ENCODE peak calls at places on chromosomes 4 and X, in ten cellular contexts. C, G, R, L, I, S, N, F, K and T are unnamed samples. For H3K27me3, the result is how much of the 10 kb centered on the place peaks cover.

GRCh38 chr4:9800878-9801277 is 19.4 kb downstream of the DRD5 start:
- DNase-seq in C (no peak), G (no peak), R (no peak), L (no peak), I (no peak), S (no peak), N (no peak), F (no peak), K (no peak), T (no peak)

GRCh38 chr4:105594094-105595010 is 41.9 kb downstream of the ARHGEF38 start:
- DNase-seq in C (no peak), G (no peak), R (no peak), L (peak), I (no peak), S (no peak), N (no peak), F (no peak), K (no peak), T (no peak)

GRCh38 chrX:148567229-148567628 is 66.8 kb downstream of the AFF2 start:
- DNase-seq in C (no peak), G (no peak), R (no peak), L (no peak), I (no peak), S (peak), N (no peak), F (peak), K (no peak), T (no peak)

GRCh38 chr4:77433102-77433733 is 172.4 kb upstream of the CXCL13 start:
- DNase-seq in C (no peak), G (no peak), R (no peak), L (peak), I (peak), S (peak), N (no peak), F (peak), K (no peak), T (peak)

GRCh38 chr4:154908168-154908567 is 127.1 kb downstream of the RBM46 start:
- DNase-seq in C (no peak), G (no peak), R (no peak), L (peak), I (no peak), S (no peak), N (no peak), F (peak), K (no peak), T (peak)

GRCh38 chr4:25441519-25442117 is 64.6 kb downstream of the ANAPC4 start:
- DNase-seq in C (no peak), G (peak), R (no peak), L (peak), I (peak), S (peak), N (no peak), F (peak), K (no peak), T (peak)

GRCh38 chr4:176448761-176449160 is 129.0 kb downstream of the SPCS3 start:
- DNase-seq in C (no peak), G (no peak), R (no peak), L (no peak), I (no peak), S (no peak), N (no peak), F (no peak), K (no peak), T (no peak)

GRCh38 chr4:95511477-95511876 is 37.3 kb downstream of the UNC5C start:
- DNase-seq in C (no peak), G (no peak), R (no peak), L (no peak), I (no peak), S (no peak), N (no peak), F (no peak), K (no peak), T (no peak)

GRCh38 chrX:331145-331771 is 12.7 kb upstream of the GTPBP6 start:
- DNase-seq in C (peak), G (peak), R (peak), L (no peak), I (no peak), S (peak), N (no peak), F (peak), K (no peak), T (peak)

GRCh38 chr4:81592698-81593097 is 121.0 kb upstream of the RASGEF1B start:
- DNase-seq in C (no peak), G (no peak), R (no peak), L (no peak), I (no peak), S (no peak), N (no peak), F (no peak), K (no peak), T (no peak)

GRCh38 chr4:92387459-92388069 is 83.8 kb downstream of the GRID2 start:
- DNase-seq in C (no peak), G (no peak), R (no peak), L (peak), I (peak), S (peak), N (no peak), F (peak), K (no peak), T (peak)

GRCh38 chr4:81512371-81512770 is 40.7 kb upstream of the RASGEF1B start:
- DNase-seq in C (no peak), G (no peak), R (no peak), L (no peak), I (no peak), S (no peak), N (no peak), F (no peak), K (no peak), T (no peak)

GRCh38 chr4:73944061-73944875 is 37.6 kb downstream of the PF4 start:
- DNase-seq in C (no peak), G (no peak), R (no peak), L (peak), I (peak), S (no peak), N (no peak), F (peak), K (no peak), T (peak)

GRCh38 chr4:47716017-47716416 is 121.8 kb downstream of the CORIN start:
- DNase-seq in C (no peak), G (no peak), R (no peak), L (peak), I (no peak), S (no peak), N (no peak), F (no peak), K (no peak), T (no peak)

GRCh38 chr4:88697113-88697512 is 516 bp downstream of the NAP1L5 start:
- DNase-seq in C (peak), G (peak), R (no peak), L (no peak), I (no peak), S (peak), N (no peak), F (peak), K (no peak), T (peak)

GRCh38 chrX:48956728-48957414 is 536 bp downstream of the OTUD5 start:
- DNase-seq in C (no peak), G (peak), R (peak), L (no peak), I (peak), S (no peak), N (no peak), F (peak), K (no peak), T (peak)

GRCh38 chr4:186294160-186294559 is 28.2 kb downstream of the F11 start:
- DNase-seq in C (no peak), G (no peak), R (no peak), L (no peak), I (no peak), S (no peak), N (no peak), F (no peak), K (no peak), T (no peak)

GRCh38 chrX:27336466-27337091 is 126.6 kb downstream of the PPP4R3C start:
- DNase-seq in C (no peak), G (no peak), R (no peak), L (peak), I (no peak), S (no peak), N (no peak), F (peak), K (no peak), T (peak)

GRCh38 chr4:115824630-115825029 is 711.2 kb upstream of the NDST4 start:
- DNase-seq in C (no peak), G (no peak), R (no peak), L (no peak), I (no peak), S (no peak), N (no peak), F (no peak), K (no peak), T (no peak)

GRCh38 chr4:69749771-69750170 is 10.6 kb downstream of the SULT1B1 start:
- DNase-seq in C (no peak), G (no peak), R (no peak), L (peak), I (no peak), S (no peak), N (no peak), F (peak), K (no peak), T (peak)

GRCh38 chrX:132406106-132406505 is 82.7 kb downstream of the MBNL3 start:
- DNase-seq in C (no peak), G (no peak), R (no peak), L (no peak), I (no peak), S (no peak), N (no peak), F (no peak), K (no peak), T (no peak)

GRCh38 chr4:151417164-151417571 is 8.2 kb downstream of the FHIP1A start:
- DNase-seq in C (no peak), G (no peak), R (no peak), L (peak), I (no peak), S (no peak), N (no peak), F (no peak), K (no peak), T (no peak)

GRCh38 chrX:318068-318738 is 393 bp downstream of the GTPBP6 start:
- DNase-seq in C (peak), G (peak), R (peak), L (peak), I (peak), S (peak), N (peak), F (peak), K (peak), T (peak)

GRCh38 chrX:13102636-13103035 is 58.2 kb upstream of the FAM9C start:
- DNase-seq in C (no peak), G (no peak), R (no peak), L (no peak), I (no peak), S (peak), N (no peak), F (no peak), K (no peak), T (peak)

GRCh38 chrX:38880460-38880859 is 79.2 kb downstream of the MID1IP1 start:
- DNase-seq in C (no peak), G (no peak), R (no peak), L (peak), I (no peak), S (no peak), N (no peak), F (peak), K (no peak), T (no peak)

GRCh38 chrX:112769034-112769433 is 71.6 kb downstream of the AMOT start:
- DNase-seq in C (no peak), G (no peak), R (no peak), L (no peak), I (no peak), S (no peak), N (no peak), F (peak), K (no peak), T (no peak)

GRCh38 chr4:67581913-67582312 is 23.4 kb downstream of the STAP1 start:
- DNase-seq in C (no peak), G (no peak), R (no peak), L (no peak), I (no peak), S (no peak), N (no peak), F (no peak), K (no peak), T (no peak)

GRCh38 chrX:64975491-64975890 is 759 bp downstream of the ZC4H2 start:
- DNase-seq in C (peak), G (peak), R (peak), L (peak), I (peak), S (peak), N (no peak), F (peak), K (peak), T (peak)

GRCh38 chr4:2587215-2587823 is 50.9 kb downstream of the FAM193A start:
- DNase-seq in C (no peak), G (no peak), R (no peak), L (no peak), I (no peak), S (no peak), N (peak), F (peak), K (no peak), T (no peak)

GRCh38 chrX:45760187-45760742 is 559.6 kb upstream of the DIPK2B start:
- DNase-seq in C (no peak), G (no peak), R (no peak), L (no peak), I (no peak), S (no peak), N (no peak), F (no peak), K (no peak), T (no peak)

GRCh38 chr4:148893095-148893494 is 450.9 kb upstream of the NR3C2 start:
- DNase-seq in C (no peak), G (no peak), R (no peak), L (no peak), I (no peak), S (no peak), N (no peak), F (no peak), K (no peak), T (no peak)

GRCh38 chrX:120753413-120754251 is 122.0 kb downstream of the CT47B1 start:
- DNase-seq in C (no peak), G (no peak), R (no peak), L (no peak), I (no peak), S (no peak), N (no peak), F (no peak), K (no peak), T (no peak)

DNA sequence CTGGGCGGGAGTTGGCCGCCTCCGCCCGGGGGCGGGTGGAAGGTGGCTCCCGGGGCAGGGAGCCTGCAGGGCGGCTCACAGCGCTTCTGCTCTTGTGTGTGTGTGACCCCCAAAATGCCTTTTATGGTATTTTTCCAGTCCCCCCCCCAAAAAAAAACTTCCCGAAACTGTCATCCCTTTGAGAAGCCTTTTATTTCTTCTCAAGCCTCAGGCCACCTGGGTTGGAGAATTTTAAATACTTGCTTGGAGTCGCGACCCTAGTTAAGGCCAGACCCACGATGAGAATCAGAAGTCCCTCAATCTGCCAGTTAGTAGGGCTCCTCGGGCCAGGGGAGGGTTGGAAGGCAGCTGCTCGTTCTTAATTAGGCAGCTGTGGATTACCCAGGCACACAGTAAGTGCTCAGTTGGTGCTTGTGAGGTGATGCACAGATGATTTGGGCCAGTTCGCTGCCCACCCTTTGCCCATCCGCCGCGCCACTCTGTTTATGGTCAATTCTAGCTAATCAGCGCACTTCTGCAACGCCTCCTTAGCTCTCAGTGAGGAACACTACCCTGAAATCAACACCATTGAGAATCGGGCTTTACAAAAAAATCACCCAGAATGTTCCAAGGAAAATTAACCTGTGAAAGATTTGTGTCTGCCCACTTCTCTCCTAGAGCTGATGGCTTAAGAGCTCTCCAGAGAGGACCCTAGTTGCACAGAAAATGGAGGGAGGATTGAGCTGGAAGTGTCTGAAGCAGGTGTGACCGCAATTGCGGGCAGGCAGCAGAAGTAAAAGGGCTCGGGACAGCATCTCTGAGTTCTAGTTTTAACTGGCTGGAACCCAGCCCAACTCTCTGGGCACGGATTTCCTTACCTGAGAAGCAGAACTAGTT is 648 bp upstream of the SCD5 start:
- DNase-seq in C (no peak), G (no peak), R (no peak), L (no peak), I (no peak), S (no peak), N (no peak), F (peak), K (no peak), T (peak)
- H3K27me3 ChIP-seq in C (under half), G (under half), R (under half), L (under half), I (under half), S (under half), N (under half), F (under half), K (under half), T (under half)

GRCh38 chr4:3855646-3856045 is 89.5 kb downstream of the ADRA2C start:
- DNase-seq in C (no peak), G (no peak), R (peak), L (no peak), I (no peak), S (no peak), N (no peak), F (no peak), K (no peak), T (no peak)
- H3K27me3 ChIP-seq in C (under half), G (under half), R (under half), L (under half), I (half or more), S (under half), N (under half), F (under half), K (half or more), T (half or more)

DNA sequence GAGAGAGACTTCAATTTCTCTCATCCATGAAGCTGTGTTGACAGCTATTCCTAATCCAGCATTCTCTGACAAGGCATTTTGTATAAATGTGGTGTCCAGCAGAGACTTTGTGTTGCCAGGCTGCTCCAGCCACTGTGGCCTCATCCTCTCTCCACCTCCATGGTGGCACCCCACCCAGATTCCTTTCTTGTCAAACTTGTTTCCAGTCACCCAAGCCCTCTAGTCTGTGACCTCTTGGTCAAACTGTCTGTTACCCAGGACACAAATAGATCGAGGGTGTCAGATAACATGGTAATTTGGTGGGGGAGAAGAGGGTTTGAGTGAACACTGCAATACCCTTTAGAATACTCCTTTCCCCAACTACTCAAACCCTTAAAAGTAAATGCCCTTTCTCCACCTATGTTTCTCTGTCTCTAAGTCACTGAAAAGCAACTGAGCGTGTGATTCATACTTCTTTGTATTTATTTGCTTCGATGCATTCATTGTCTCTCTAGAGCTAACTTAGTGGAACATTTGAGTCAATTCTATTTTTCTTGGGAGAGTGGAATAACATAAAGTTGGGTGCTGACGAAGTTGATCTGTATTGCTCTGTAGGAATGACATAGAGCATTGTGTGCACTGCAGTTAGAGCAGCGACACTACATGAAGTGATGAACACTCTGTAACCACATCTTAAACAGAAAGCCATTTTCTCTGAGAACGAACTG is 13.7 kb downstream of the PITX2 start:
- DNase-seq in C (no peak), G (no peak), R (no peak), L (no peak), I (no peak), S (peak), N (no peak), F (peak), K (no peak), T (no peak)
- H3K27me3 ChIP-seq in C (half or more), G (half or more), R (under half), L (under half), I (half or more), S (under half), N (under half), F (under half), K (half or more), T (under half)

GRCh38 chr4:132493476-132493875 is 655.6 kb upstream of the PCDH10 start:
- DNase-seq in C (no peak), G (no peak), R (no peak), L (no peak), I (no peak), S (no peak), N (no peak), F (no peak), K (no peak), T (peak)
- H3K27me3 ChIP-seq in C (under half), G (under half), R (under half), L (under half), I (under half), S (under half), N (under half), F (under half), K (under half), T (under half)

GRCh38 chr4:183798921-183799307 is 106.2 kb upstream of the STOX2 start:
- DNase-seq in C (no peak), G (no peak), R (no peak), L (no peak), I (no peak), S (no peak), N (no peak), F (no peak), K (no peak), T (no peak)

GRCh38 chr4:183801460-183802168 is 103.5 kb upstream of the STOX2 start:
- DNase-seq in C (no peak), G (no peak), R (no peak), L (no peak), I (no peak), S (no peak), N (no peak), F (no peak), K (no peak), T (no peak)

GRCh38 chr4:183797445-183798248 is 107.5 kb upstream of the STOX2 start:
- DNase-seq in C (no peak), G (no peak), R (peak), L (peak), I (no peak), S (peak), N (no peak), F (peak), K (no peak), T (peak)

GRCh38 chr4:183797041-183797444 is 108.1 kb upstream of the STOX2 start:
- DNase-seq in C (no peak), G (no peak), R (peak), L (no peak), I (peak), S (no peak), N (no peak), F (no peak), K (no peak), T (no peak)

GRCh38 chr4:183798249-183798920 is 106.7 kb upstream of the STOX2 start:
- DNase-seq in C (no peak), G (no peak), R (no peak), L (peak), I (no peak), S (no peak), N (no peak), F (no peak), K (no peak), T (no peak)
- H3K27me3 ChIP-seq in C (under half), G (under half), R (under half), L (under half), I (under half), S (half or more), N (under half), F (under half), K (under half), T (under half)